ENCODE peak calls at places on chromosomes 12 and 14, in five cellular contexts. Z is upper lobe of right lung, C is hepatocyte, R is pancreas, E is ascending aorta. D is an unnamed sample. For H3K27me3, the result is how much of the 10 kb centered on the place peaks cover.

GRCh38 chr14:68295316-68295816 is 475.8 kb downstream of the RAD51B start:
- DNase-seq in Z (no peak), C (peak), R (peak), E (no peak), D (no peak)

GRCh38 chr14:23379331-23380196 is 2.7 kb downstream of the CMTM5 start:
- DNase-seq in Z (peak), C (peak), R (peak), E (no peak), D (no peak)

GRCh38 chr12:65840793-65841670 is 16.7 kb downstream of the HMGA2 start:
- DNase-seq in Z (no peak), C (no peak), R (no peak), E (no peak), D (no peak)

GRCh38 chr12:124713436-124714082 is 146.1 kb upstream of the NCOR2 start:
- DNase-seq in Z (no peak), C (peak), R (no peak), E (no peak), D (no peak)

GRCh38 chr14:106372870-106373657 is 846.7 kb downstream of the TMEM121 start:
- DNase-seq in Z (peak), C (no peak), R (peak), E (no peak), D (no peak)

GRCh38 chr12:76883151-76883550 is 4.3 kb upstream of the CSRP2 start:
- DNase-seq in Z (no peak), C (no peak), R (no peak), E (no peak), D (no peak)

GRCh38 chr12:127555071-127555470 is 711.9 kb upstream of the TMEM132C start:
- DNase-seq in Z (no peak), C (peak), R (no peak), E (no peak), D (no peak)

GRCh38 chr12:121025442-121026226 is 9.3 kb upstream of the C12orf43 start:
- DNase-seq in Z (peak), C (peak), R (no peak), E (no peak), D (no peak)

GRCh38 chr12:116284401-116284800 is 6.9 kb upstream of the MED13L start:
- DNase-seq in Z (no peak), C (no peak), R (no peak), E (no peak), D (no peak)

GRCh38 chr14:99538275-99538674 is 57.1 kb downstream of the CCNK start:
- DNase-seq in Z (no peak), C (no peak), R (peak), E (no peak), D (no peak)

GRCh38 chr12:77124767-77125166 is 59.4 kb upstream of the E2F7 start:
- DNase-seq in Z (no peak), C (no peak), R (no peak), E (no peak), D (no peak)

GRCh38 chr12:76018111-76018510 is 13.5 kb downstream of the PHLDA1 start:
- DNase-seq in Z (no peak), C (peak), R (no peak), E (no peak), D (no peak)

GRCh38 chr14:100568164-100568997 is 18.8 kb downstream of the BEGAIN start:
- DNase-seq in Z (no peak), C (no peak), R (no peak), E (no peak), D (no peak)

GRCh38 chr14:100570726-100571454 is 16.3 kb downstream of the BEGAIN start:
- DNase-seq in Z (no peak), C (no peak), R (no peak), E (no peak), D (no peak)

GRCh38 chr14:100567877-100568163 is 19.4 kb downstream of the BEGAIN start:
- DNase-seq in Z (no peak), C (no peak), R (no peak), E (no peak), D (no peak)

GRCh38 chr14:100569734-100570251 is 17.4 kb downstream of the BEGAIN start:
- DNase-seq in Z (no peak), C (no peak), R (no peak), E (no peak), D (no peak)

DNA sequence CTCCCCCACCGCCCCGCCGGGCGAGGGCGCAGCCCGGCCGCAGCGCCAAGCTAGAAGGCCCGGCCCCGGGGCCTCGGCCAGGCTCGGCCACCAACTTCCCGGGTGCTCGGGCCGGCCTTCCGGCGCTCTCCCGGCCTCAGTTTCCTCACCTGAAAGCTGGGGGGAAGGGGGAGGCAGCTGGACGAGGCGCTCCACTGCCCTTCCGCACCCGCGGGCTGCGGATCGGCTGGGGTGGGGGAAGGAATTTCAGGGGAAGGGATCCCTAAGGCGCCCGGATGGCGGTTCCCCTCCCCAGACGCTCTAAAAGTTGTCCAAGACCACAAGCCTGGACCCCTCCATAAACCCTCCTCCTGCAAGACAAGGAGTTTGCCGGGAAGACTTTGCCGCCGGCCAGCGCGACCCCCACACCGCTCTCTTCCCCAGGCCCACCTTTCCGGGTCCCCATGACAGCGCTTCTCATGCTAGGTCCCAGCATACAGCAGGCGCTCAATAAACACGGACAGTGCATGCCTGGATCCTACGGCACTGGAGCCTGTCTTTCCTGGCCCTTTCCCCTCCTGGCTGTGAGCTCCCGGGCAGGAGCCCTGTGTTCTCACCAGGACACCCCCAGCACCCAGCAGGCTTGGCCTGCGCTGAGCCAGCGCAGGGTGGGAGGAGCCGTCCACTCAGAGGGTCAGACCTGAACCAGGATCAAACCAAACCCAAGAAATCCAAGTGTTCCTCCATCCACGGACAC is 18.1 kb downstream of the BEGAIN start:
- DNase-seq in Z (no peak), C (no peak), R (no peak), E (no peak), D (no peak)
- H3K27me3 ChIP-seq in Z (half or more), C (half or more), R (under half), E (under half), D (under half)

GRCh38 chr12:99131761-99132199 is 486.7 kb downstream of the APAF1 start:
- DNase-seq in Z (peak), C (peak), R (peak), E (no peak), D (no peak)
- H3K4me3 ChIP-seq in Z (no peak), C (no peak), R (no peak), E (no peak), D (no peak)

GRCh38 chr12:44511289-44511688 is 364.8 kb downstream of the NELL2 start:
- DNase-seq in Z (no peak), C (no peak), R (no peak), E (no peak), D (no peak)

GRCh38 chr12:44509471-44509870 is 366.6 kb downstream of the NELL2 start:
- DNase-seq in Z (no peak), C (no peak), R (no peak), E (no peak), D (no peak)

GRCh38 chr12:44507471-44507870 is 368.6 kb downstream of the NELL2 start:
- DNase-seq in Z (no peak), C (no peak), R (no peak), E (no peak), D (no peak)

GRCh38 chr12:44504799-44505198 is 371.3 kb downstream of the NELL2 start:
- DNase-seq in Z (no peak), C (no peak), R (no peak), E (no peak), D (no peak)

GRCh38 chr12:44510510-44510909 is 365.6 kb downstream of the NELL2 start:
- DNase-seq in Z (no peak), C (no peak), R (no peak), E (no peak), D (no peak)
- TF ChIP-seq CTCF in Z (no peak), C (no peak), R (no peak), E (no peak), D (no peak)

DNA sequence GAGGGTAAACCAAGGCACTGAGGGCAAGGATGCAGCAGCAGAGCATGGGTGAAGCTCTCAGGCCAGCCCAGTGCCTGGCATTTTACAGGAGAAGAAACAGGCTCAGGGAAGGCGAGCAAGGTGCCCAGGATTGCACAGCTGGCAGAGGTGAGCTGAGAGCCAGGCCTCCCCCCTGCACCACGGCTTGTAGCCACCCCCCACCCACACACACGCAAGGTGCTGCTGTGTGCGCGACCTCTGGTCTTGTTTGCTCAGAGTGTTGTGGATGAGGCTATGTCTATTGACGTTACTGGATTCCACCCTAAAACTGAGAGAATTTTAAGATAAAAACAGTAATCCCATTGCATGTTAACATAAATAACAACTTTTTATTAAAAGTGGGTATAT is 5.3 kb downstream of the LRCOL1 start:
- DNase-seq in Z (no peak), C (no peak), R (peak), E (no peak), D (no peak)
- H3K27me3 ChIP-seq in Z (under half), C (under half), R (under half), E (under half), D (under half)

D was measured in dorsolateral prefrontal cortex.